ENCODE peak calls at places on chromosome 19, in seven cellular contexts. One of them, this sample, is unnamed.
A peak's percentile ranks its signal among the peaks of the same experiment; 100 is the strongest.

GRCh38 chr19:18966304-18966703 is 25.3 kb upstream of the HOMER3 start:
- DNase-seq in aorta: no peak
- DNase-seq in GM06990: no peak
- DNase-seq in body of pancreas: no peak
- DNase-seq in PC-9: no peak
- DNase-seq in GM23248: no peak
- DNase-seq in sigmoid colon: no peak
- DNase-seq in this sample: no peak

GRCh38 chr19:17339088-17339741 is 1.9 kb downstream of the GTPBP3 start:
- DNase-seq in aorta: peak; percentile 78
- DNase-seq in GM06990: no peak
- DNase-seq in body of pancreas: no peak
- DNase-seq in GM23248: no peak
- DNase-seq in sigmoid colon: no peak
- DNase-seq in PC-9: no peak
- DNase-seq in this sample: no peak

GRCh38 chr19:3537438-3538240 is 1.3 kb upstream of the TEKTIP1 start:
- DNase-seq in aorta: no peak
- DNase-seq in body of pancreas: no peak
- DNase-seq in GM06990: no peak
- DNase-seq in sigmoid colon: no peak
- DNase-seq in PC-9: no peak
- DNase-seq in GM23248: no peak
- DNase-seq in this sample: no peak

GRCh38 chr19:12085074-12085818 is 20.7 kb downstream of the ZNF844 start:
- DNase-seq in GM06990: no peak
- DNase-seq in PC-9: no peak
- DNase-seq in aorta: no peak
- DNase-seq in GM23248: no peak
- DNase-seq in sigmoid colon: no peak
- DNase-seq in body of pancreas: no peak
- DNase-seq in this sample: no peak

GRCh38 chr19:9836021-9836420 is 903 bp downstream of the PIN1 start:
- DNase-seq in body of pancreas: no peak
- DNase-seq in GM06990: no peak
- DNase-seq in PC-9: no peak
- DNase-seq in sigmoid colon: no peak
- DNase-seq in GM23248: peak; percentile 86
- DNase-seq in aorta: no peak
- DNase-seq in this sample: no peak

GRCh38 chr19:47272448-47273312 is 2.0 kb upstream of the INAFM1 start:
- DNase-seq in GM23248: peak; percentile 52
- DNase-seq in sigmoid colon: peak; percentile 86
- DNase-seq in body of pancreas: peak; percentile 57
- DNase-seq in PC-9: no peak
- DNase-seq in GM06990: no peak
- DNase-seq in aorta: peak; percentile 87
- DNase-seq in this sample: no peak

GRCh38 chr19:3986260-3987041 is 1.2 kb upstream of the EEF2 start:
- DNase-seq in GM23248: peak; percentile 92
- DNase-seq in sigmoid colon: no peak
- DNase-seq in PC-9: peak; percentile 57
- DNase-seq in GM06990: peak; percentile 57
- DNase-seq in body of pancreas: peak; percentile 76
- DNase-seq in aorta: no peak
- DNase-seq in this sample: no peak

GRCh38 chr19:40273469-40274360 is 11.4 kb downstream of the AKT2 start:
- DNase-seq in GM23248: no peak
- DNase-seq in PC-9: no peak
- DNase-seq in GM06990: no peak
- DNase-seq in aorta: no peak
- DNase-seq in body of pancreas: no peak
- DNase-seq in sigmoid colon: no peak
- DNase-seq in this sample: no peak

GRCh38 chr19:10501971-10502523 is 1.1 kb downstream of the KEAP1 start:
- DNase-seq in GM06990: peak; percentile 74
- DNase-seq in PC-9: peak; percentile 78
- DNase-seq in body of pancreas: peak; percentile 99
- DNase-seq in sigmoid colon: peak; percentile 90
- DNase-seq in aorta: peak; percentile 90
- DNase-seq in GM23248: peak; percentile 75
- DNase-seq in this sample: no peak

GRCh38 chr19:35167251-35168119 is 12.9 kb downstream of the FXYD5 start:
- DNase-seq in sigmoid colon: peak; percentile 41
- DNase-seq in aorta: no peak
- DNase-seq in PC-9: no peak
- DNase-seq in GM06990: no peak
- DNase-seq in GM23248: no peak
- DNase-seq in body of pancreas: no peak
- DNase-seq in this sample: no peak

GRCh38 chr19:45528744-45529453 is 21.6 kb downstream of the VASP start:
- DNase-seq in PC-9: peak; percentile 82
- DNase-seq in GM06990: peak; percentile 44
- DNase-seq in sigmoid colon: no peak
- DNase-seq in aorta: no peak
- DNase-seq in GM23248: no peak
- DNase-seq in body of pancreas: peak; percentile 75
- DNase-seq in this sample: peak; percentile 87

GRCh38 chr19:4061683-4062575 is 4.8 kb downstream of the ZBTB7A start:
- DNase-seq in aorta: peak; percentile 75
- DNase-seq in GM06990: no peak
- DNase-seq in sigmoid colon: peak; percentile 76
- DNase-seq in GM23248: peak; percentile 39
- DNase-seq in body of pancreas: peak; percentile 88
- DNase-seq in PC-9: peak; percentile 76
- DNase-seq in this sample: no peak

GRCh38 chr19:10004617-10005016 is 5.7 kb downstream of the COL5A3 start:
- DNase-seq in aorta: no peak
- DNase-seq in GM23248: peak; percentile 28
- DNase-seq in sigmoid colon: no peak
- DNase-seq in PC-9: no peak
- DNase-seq in body of pancreas: no peak
- DNase-seq in GM06990: no peak
- DNase-seq in this sample: no peak

GRCh38 chr19:36577271-36577996 is 4.3 kb upstream of the ZNF529 start:
- DNase-seq in GM23248: no peak
- DNase-seq in sigmoid colon: no peak
- DNase-seq in PC-9: no peak
- DNase-seq in body of pancreas: no peak
- DNase-seq in aorta: no peak
- DNase-seq in GM06990: no peak
- DNase-seq in this sample: no peak

GRCh38 chr19:14102756-14103155 is 12.2 kb upstream of the SAMD1 start:
- DNase-seq in GM23248: no peak
- DNase-seq in body of pancreas: no peak
- DNase-seq in aorta: no peak
- DNase-seq in sigmoid colon: no peak
- DNase-seq in GM06990: no peak
- DNase-seq in PC-9: no peak
- DNase-seq in this sample: no peak

GRCh38 chr19:14103310-14103709 is 12.8 kb upstream of the SAMD1 start:
- DNase-seq in PC-9: no peak
- DNase-seq in body of pancreas: no peak
- DNase-seq in GM06990: no peak
- DNase-seq in GM23248: no peak
- DNase-seq in sigmoid colon: no peak
- DNase-seq in aorta: no peak
- DNase-seq in this sample: no peak

GRCh38 chr19:14106840-14107239 is 10.7 kb downstream of the PRKACA start:
- DNase-seq in GM06990: no peak
- DNase-seq in body of pancreas: no peak
- DNase-seq in PC-9: no peak
- DNase-seq in GM23248: no peak
- DNase-seq in aorta: no peak
- DNase-seq in sigmoid colon: no peak
- DNase-seq in this sample: no peak

GRCh38 chr19:14107581-14108461 is 9.7 kb downstream of the PRKACA start:
- DNase-seq in body of pancreas: no peak
- DNase-seq in GM23248: peak; percentile 59
- DNase-seq in sigmoid colon: no peak
- DNase-seq in PC-9: no peak
- DNase-seq in aorta: peak; percentile 87
- DNase-seq in GM06990: no peak
- DNase-seq in this sample: no peak

GRCh38 chr19:14105680-14106079 is 11.9 kb downstream of the PRKACA start:
- DNase-seq in body of pancreas: no peak
- DNase-seq in GM23248: no peak
- DNase-seq in sigmoid colon: no peak
- DNase-seq in GM06990: no peak
- DNase-seq in PC-9: no peak
- DNase-seq in aorta: no peak
- DNase-seq in this sample: no peak
- H3K36me3 ChIP-seq in body of pancreas: peaks cover 2% of the 10 kb centered on the region
- H3K36me3 ChIP-seq in GM23248: peaks cover 11% of the 10 kb centered on the region
- H3K36me3 ChIP-seq in sigmoid colon: peaks cover 23% of the 10 kb centered on the region
- H3K36me3 ChIP-seq in GM06990: peaks cover 7% of the 10 kb centered on the region
- H3K36me3 ChIP-seq in PC-9: no peaks in the 10 kb centered on the region
- H3K36me3 ChIP-seq in aorta: peaks cover 3% of the 10 kb centered on the region
- H3K36me3 ChIP-seq in this sample: no peaks in the 10 kb centered on the region

GRCh38 chr19:2274937-2275535 is 6.9 kb downstream of the PEAK3 start:
- DNase-seq in body of pancreas: peak; percentile 62
- DNase-seq in aorta: peak; percentile 87
- DNase-seq in GM06990: no peak
- DNase-seq in PC-9: no peak
- DNase-seq in GM23248: peak; percentile 84
- DNase-seq in sigmoid colon: peak; percentile 83
- DNase-seq in this sample: peak; percentile 68

GRCh38 chr19:2274185-2274711 is 7.7 kb downstream of the PEAK3 start:
- DNase-seq in GM23248: peak; percentile 51
- DNase-seq in aorta: no peak
- DNase-seq in PC-9: no peak
- DNase-seq in sigmoid colon: no peak
- DNase-seq in body of pancreas: no peak
- DNase-seq in GM06990: no peak
- DNase-seq in this sample: no peak

GRCh38 chr19:2275588-2276428 is 6.2 kb downstream of the PEAK3 start:
- DNase-seq in PC-9: no peak
- DNase-seq in GM06990: no peak
- DNase-seq in body of pancreas: no peak
- DNase-seq in GM23248: no peak
- DNase-seq in aorta: peak; percentile 85
- DNase-seq in sigmoid colon: no peak
- DNase-seq in this sample: no peak

GRCh38 chr19:2271516-2272103 is 10.4 kb downstream of the PEAK3 start:
- DNase-seq in aorta: no peak
- DNase-seq in GM23248: peak; percentile 89
- DNase-seq in GM06990: no peak
- DNase-seq in sigmoid colon: no peak
- DNase-seq in body of pancreas: peak; percentile 46
- DNase-seq in PC-9: no peak
- DNase-seq in this sample: no peak

GRCh38 chr19:2273356-2274184 is 8.4 kb downstream of the PEAK3 start:
- DNase-seq in PC-9: peak; percentile 66
- DNase-seq in body of pancreas: peak; percentile 77
- DNase-seq in sigmoid colon: peak; percentile 86
- DNase-seq in GM06990: peak; percentile 90
- DNase-seq in aorta: peak; percentile 93
- DNase-seq in GM23248: peak; percentile 77
- DNase-seq in this sample: peak; percentile 66
- H3K4me3 ChIP-seq in PC-9: peak overlapping the region; percentile 50
- H3K4me3 ChIP-seq in body of pancreas: no peak overlapping the region
- H3K4me3 ChIP-seq in sigmoid colon: peak overlapping the region; percentile 37
- H3K4me3 ChIP-seq in GM06990: peak overlapping the region; percentile 97
- H3K4me3 ChIP-seq in aorta: no peak overlapping the region
- H3K4me3 ChIP-seq in GM23248: peak overlapping the region; percentile 92
- H3K4me3 ChIP-seq in this sample: no peak overlapping the region

DNA sequence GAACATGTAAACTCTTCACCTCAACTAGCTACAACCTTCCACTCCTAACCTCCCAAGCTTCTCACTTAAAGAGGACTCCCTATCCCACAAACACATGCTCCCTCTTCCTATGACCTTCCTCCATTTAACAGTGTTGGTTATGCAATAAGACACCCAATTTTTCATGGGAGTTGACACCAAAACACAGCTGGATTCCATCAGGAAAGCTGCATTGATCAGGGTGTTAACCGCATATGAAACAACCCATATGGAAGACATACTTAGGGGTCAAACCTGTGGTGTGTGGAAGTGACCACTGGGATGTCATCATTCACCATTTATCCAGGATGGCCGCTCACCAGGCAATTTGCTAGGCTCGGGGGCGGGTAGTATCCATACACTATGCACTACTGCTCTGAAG is 21.9 kb downstream of the ZNF473 start:
- DNase-seq in aorta: no peak
- DNase-seq in PC-9: no peak
- DNase-seq in sigmoid colon: no peak
- DNase-seq in GM23248: no peak
- DNase-seq in GM06990: no peak
- DNase-seq in body of pancreas: no peak
- DNase-seq in this sample: no peak
- H3K36me3 ChIP-seq in aorta: peaks cover 16% of the 10 kb centered on the region
- H3K36me3 ChIP-seq in PC-9: peaks cover 46% of the 10 kb centered on the region
- H3K36me3 ChIP-seq in sigmoid colon: peaks cover 21% of the 10 kb centered on the region
- H3K36me3 ChIP-seq in GM23248: peaks cover 29% of the 10 kb centered on the region
- H3K36me3 ChIP-seq in GM06990: peaks cover 30% of the 10 kb centered on the region
- H3K36me3 ChIP-seq in body of pancreas: peaks cover 24% of the 10 kb centered on the region
- H3K36me3 ChIP-seq in this sample: peaks cover 28% of the 10 kb centered on the region

GRCh38 chr19:56144816-56145215 is 3.7 kb downstream of the ZNF444 start:
- DNase-seq in GM23248: no peak
- DNase-seq in GM06990: no peak
- DNase-seq in body of pancreas: no peak
- DNase-seq in aorta: no peak
- DNase-seq in PC-9: no peak
- DNase-seq in sigmoid colon: no peak
- DNase-seq in this sample: no peak

GRCh38 chr19:56144396-56144795 is 3.3 kb downstream of the ZNF444 start:
- DNase-seq in body of pancreas: peak; percentile 56
- DNase-seq in PC-9: no peak
- DNase-seq in sigmoid colon: no peak
- DNase-seq in aorta: no peak
- DNase-seq in GM23248: no peak
- DNase-seq in GM06990: no peak
- DNase-seq in this sample: no peak

GRCh38 chr19:56142087-56142787 is 1.1 kb downstream of the ZNF444 start:
- DNase-seq in body of pancreas: peak; percentile 93
- DNase-seq in GM06990: no peak
- DNase-seq in GM23248: no peak
- DNase-seq in aorta: no peak
- DNase-seq in PC-9: peak; percentile 58
- DNase-seq in sigmoid colon: no peak
- DNase-seq in this sample: no peak

GRCh38 chr19:56141416-56141992 is 417 bp downstream of the ZNF444 start:
- DNase-seq in GM06990: no peak
- DNase-seq in sigmoid colon: no peak
- DNase-seq in body of pancreas: peak; percentile 32
- DNase-seq in aorta: no peak
- DNase-seq in PC-9: peak; percentile 14
- DNase-seq in GM23248: peak; percentile 59
- DNase-seq in this sample: no peak

DNA sequence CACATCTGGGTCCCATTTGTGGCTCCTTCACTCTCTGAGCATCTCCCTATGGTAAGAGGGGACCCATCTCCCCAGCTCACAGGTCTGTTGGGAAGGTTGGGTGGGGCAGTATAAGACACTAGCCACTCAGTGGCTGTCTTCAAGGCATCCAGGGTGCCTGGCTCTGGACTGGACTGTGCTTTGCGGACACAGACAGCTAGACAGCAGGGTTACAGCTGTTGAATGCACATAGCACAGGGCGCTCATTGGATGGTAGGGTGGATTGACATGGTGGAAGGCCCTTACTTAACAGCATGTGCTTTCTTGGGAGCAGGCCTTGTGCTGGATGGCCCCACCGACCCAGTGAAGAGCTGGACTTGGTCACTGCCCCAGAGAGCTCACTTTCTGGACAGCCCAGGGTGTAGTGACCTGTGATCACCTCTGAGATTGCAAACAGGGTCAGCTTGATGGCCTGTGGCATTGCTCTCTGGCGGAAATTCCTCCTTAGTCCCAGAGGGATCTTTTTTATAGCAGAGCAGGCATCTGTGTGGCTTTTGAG is 1.9 kb downstream of the ZNF444 start:
- DNase-seq in GM23248: no peak
- DNase-seq in GM06990: no peak
- DNase-seq in PC-9: no peak
- DNase-seq in sigmoid colon: no peak
- DNase-seq in aorta: no peak
- DNase-seq in body of pancreas: no peak
- DNase-seq in this sample: no peak
- H3K4me3 ChIP-seq in GM23248: no peak overlapping the region
- H3K4me3 ChIP-seq in GM06990: no peak overlapping the region
- H3K4me3 ChIP-seq in PC-9: no peak overlapping the region
- H3K4me3 ChIP-seq in sigmoid colon: no peak overlapping the region
- H3K4me3 ChIP-seq in aorta: no peak overlapping the region
- H3K4me3 ChIP-seq in body of pancreas: no peak overlapping the region
- H3K4me3 ChIP-seq in this sample: no peak overlapping the region